ENCODE peak calls at places on chromosomes 13 and 19, in eight cellular contexts. W, Z, M, Y, K, P, N and X are unnamed samples.

GRCh38 chr13:42272776-42273175 is 824 bp downstream of the AKAP11 start:
- DNase-seq in W (no peak), Z (no peak), M (no peak), Y (peak), K (no peak), P (no peak), N (no peak), X (no peak)

GRCh38 chr13:29577135-29578051 is 18.1 kb downstream of the SLC7A1 start:
- DNase-seq in W (no peak), Z (no peak), M (no peak), Y (no peak), K (no peak), P (no peak), N (no peak), X (no peak)

GRCh38 chr13:37407156-37407555 is 191.4 kb downstream of the POSTN start:
- DNase-seq in W (no peak), Z (no peak), M (no peak), Y (no peak), K (no peak), P (no peak), N (no peak), X (no peak)

GRCh38 chr13:42272115-42272756 is at the start of gene AKAP11:
- DNase-seq in W (peak), Z (peak), M (peak), Y (peak), K (no peak), P (no peak), N (peak), X (no peak)

GRCh38 chr13:100301418-100301817 is 212.5 kb downstream of the PCCA start:
- DNase-seq in W (no peak), Z (no peak), M (no peak), Y (no peak), K (no peak), P (peak), N (peak), X (no peak)

GRCh38 chr13:73596382-73596781 is 537.6 kb downstream of the KLF5 start:
- DNase-seq in W (no peak), Z (no peak), M (no peak), Y (no peak), K (no peak), P (no peak), N (no peak), X (no peak)

GRCh38 chr13:30364876-30365275 is 57.4 kb upstream of the UBE2L5 start:
- DNase-seq in W (no peak), Z (no peak), M (no peak), Y (no peak), K (no peak), P (no peak), N (no peak), X (no peak)

GRCh38 chr19:6030214-6030507 is 52.2 kb upstream of the RANBP3 start:
- DNase-seq in W (no peak), Z (no peak), M (no peak), Y (peak), K (no peak), P (no peak), N (peak), X (no peak)

GRCh38 chr19:11278670-11279069 is 16.3 kb upstream of the DOCK6 start:
- DNase-seq in W (no peak), Z (no peak), M (no peak), Y (no peak), K (no peak), P (no peak), N (no peak), X (no peak)

GRCh38 chr13:36706755-36707154 is 32.9 kb downstream of the SERTM1 start:
- DNase-seq in W (no peak), Z (no peak), M (no peak), Y (no peak), K (peak), P (no peak), N (no peak), X (no peak)

GRCh38 chr13:49062297-49062896 is 86.7 kb downstream of the FNDC3A start:
- DNase-seq in W (no peak), Z (no peak), M (no peak), Y (no peak), K (no peak), P (no peak), N (no peak), X (no peak)

GRCh38 chr19:51810228-51810627 is 15.3 kb downstream of the FPR3 start:
- DNase-seq in W (no peak), Z (no peak), M (no peak), Y (no peak), K (no peak), P (no peak), N (no peak), X (no peak)

GRCh38 chr19:35669974-35670373 is 3.7 kb downstream of the UPK1A start:
- DNase-seq in W (no peak), Z (no peak), M (no peak), Y (no peak), K (no peak), P (no peak), N (no peak), X (no peak)

GRCh38 chr13:99315186-99315585 is 8.0 kb upstream of the GPR183 start:
- DNase-seq in W (no peak), Z (no peak), M (no peak), Y (no peak), K (no peak), P (no peak), N (no peak), X (no peak)

GRCh38 chr13:44574466-44574855 is 1.7 kb downstream of the TSC22D1 start:
- DNase-seq in W (no peak), Z (no peak), M (no peak), Y (no peak), K (no peak), P (no peak), N (no peak), X (no peak)

GRCh38 chr19:58305065-58305931 is at the start of gene ERVK3-1:
- DNase-seq in W (peak), Z (peak), M (peak), Y (peak), K (peak), P (peak), N (peak), X (peak)

GRCh38 chr19:13790354-13790753 is 4.9 kb upstream of the ZSWIM4 start:
- DNase-seq in W (no peak), Z (no peak), M (no peak), Y (no peak), K (no peak), P (no peak), N (no peak), X (no peak)

GRCh38 chr19:49739098-49739497 is 24.0 kb downstream of the TSKS start:
- DNase-seq in W (no peak), Z (no peak), M (no peak), Y (no peak), K (no peak), P (no peak), N (no peak), X (no peak)

GRCh38 chr19:46784262-46785053 is 3.9 kb downstream of the SLC1A5 start:
- DNase-seq in W (peak), Z (peak), M (peak), Y (peak), K (peak), P (peak), N (peak), X (peak)

GRCh38 chr13:25625361-25625760 is 253.6 kb downstream of the ATP8A2 start:
- DNase-seq in W (no peak), Z (no peak), M (no peak), Y (no peak), K (no peak), P (no peak), N (no peak), X (no peak)

GRCh38 chr19:50729894-50730293 is 6.7 kb downstream of the CLEC11A start:
- DNase-seq in W (no peak), Z (no peak), M (no peak), Y (no peak), K (no peak), P (no peak), N (no peak), X (no peak)

GRCh38 chr13:90135558-90135957 is 1211.9 kb upstream of the MIR17HG start:
- DNase-seq in W (no peak), Z (no peak), M (no peak), Y (no peak), K (no peak), P (no peak), N (no peak), X (no peak)
- TF ChIP-seq CTCF in W (no peak), Z (no peak), M (no peak), Y (no peak), K (no peak), P (no peak), N (no peak), X (no peak)

DNA sequence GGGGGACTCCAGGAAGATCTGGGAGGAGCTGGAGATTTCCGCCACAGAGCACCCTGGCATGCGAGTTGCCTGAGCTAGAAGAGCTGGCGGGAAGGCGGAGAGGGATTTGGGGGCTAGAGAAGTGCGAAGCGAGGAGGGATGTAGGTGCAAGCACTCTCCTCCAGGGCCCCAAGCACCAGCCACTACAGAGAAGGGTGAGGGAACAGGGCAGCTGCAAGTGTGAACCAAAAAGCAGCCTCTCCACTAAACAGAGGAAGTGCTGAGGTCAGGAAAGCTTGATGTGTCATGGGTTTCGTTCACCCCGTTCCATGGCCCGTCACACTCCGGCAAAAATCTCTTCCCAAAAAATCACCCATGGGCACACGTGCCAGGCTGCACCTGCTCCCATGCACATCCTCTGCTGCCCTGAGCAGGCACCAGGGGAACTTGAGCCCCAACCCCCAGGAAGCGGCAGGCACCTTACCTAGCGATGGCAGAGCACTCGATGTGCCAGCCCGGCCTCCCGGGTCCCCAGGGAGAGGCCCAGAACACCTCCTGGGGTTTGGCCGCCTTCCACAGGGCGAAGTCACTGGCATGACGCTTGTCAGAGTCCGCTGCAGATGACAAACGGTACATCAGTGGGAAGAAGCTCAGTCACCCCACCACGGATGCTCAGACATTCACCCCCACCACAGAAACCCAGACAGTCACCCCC is 29.3 kb downstream of the CARS2 start:
- DNase-seq in W (peak), Z (no peak), M (no peak), Y (no peak), K (no peak), P (no peak), N (no peak), X (peak)
- TF ChIP-seq CTCF in W (no peak), Z (no peak), M (no peak), Y (no peak), K (no peak), P (no peak), N (no peak), X (no peak)

GRCh38 chr13:28550721-28551497 is 56.0 kb upstream of the FLT1 start:
- DNase-seq in W (no peak), Z (no peak), M (no peak), Y (no peak), K (no peak), P (no peak), N (no peak), X (no peak)

GRCh38 chr13:28548468-28548867 is 53.5 kb upstream of the FLT1 start:
- DNase-seq in W (no peak), Z (no peak), M (no peak), Y (no peak), K (no peak), P (no peak), N (no peak), X (no peak)

GRCh38 chr13:28551498-28551895 is 56.6 kb upstream of the FLT1 start:
- DNase-seq in W (no peak), Z (no peak), M (no peak), Y (no peak), K (no peak), P (no peak), N (no peak), X (no peak)

GRCh38 chr13:28545583-28546333 is 50.8 kb upstream of the FLT1 start:
- DNase-seq in W (no peak), Z (no peak), M (no peak), Y (no peak), K (no peak), P (no peak), N (no peak), X (no peak)

DNA sequence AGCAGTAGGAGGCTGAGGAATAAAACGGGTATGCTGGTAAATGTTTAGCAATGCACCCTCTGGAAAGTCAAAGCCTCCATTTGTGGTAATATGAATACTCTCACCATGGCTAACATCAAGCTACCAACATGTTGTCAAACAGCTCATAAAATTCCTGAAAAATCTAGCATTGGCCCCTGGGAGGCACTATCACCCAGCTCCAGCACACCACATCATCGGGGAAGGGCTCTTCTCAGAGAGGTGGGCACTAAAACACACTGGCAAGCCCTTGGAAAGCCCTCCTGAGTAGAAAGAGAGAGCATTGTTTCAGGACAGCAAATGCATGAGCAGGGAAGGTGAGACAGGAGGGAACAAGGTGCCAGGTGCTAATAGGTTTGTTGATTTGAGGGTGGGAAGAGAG is 53.9 kb upstream of the FLT1 start:
- DNase-seq in W (no peak), Z (no peak), M (no peak), Y (no peak), K (no peak), P (no peak), N (no peak), X (no peak)
- TF ChIP-seq CTCF in W (no peak), Z (no peak), M (no peak), Y (peak), K (no peak), P (peak), N (no peak), X (no peak)

GRCh38 chr19:2764945-2765344 is 18.1 kb downstream of the SGTA start:
- DNase-seq in W (no peak), Z (no peak), M (no peak), Y (no peak), K (no peak), P (no peak), N (no peak), X (no peak)
- TF ChIP-seq CTCF in W (no peak), Z (no peak), M (no peak), Y (no peak), K (no peak), P (no peak), N (no peak), X (no peak)

GRCh38 chr19:661427-662196 is 1.4 kb downstream of the RNF126 start:
- DNase-seq in W (no peak), Z (no peak), M (no peak), Y (no peak), K (no peak), P (no peak), N (peak), X (no peak)

GRCh38 chr19:663682-664117 is 686 bp upstream of the RNF126 start:
- DNase-seq in W (no peak), Z (no peak), M (no peak), Y (no peak), K (no peak), P (no peak), N (no peak), X (no peak)

GRCh38 chr19:662207-662961 is 630 bp downstream of the RNF126 start:
- DNase-seq in W (no peak), Z (peak), M (no peak), Y (no peak), K (no peak), P (peak), N (peak), X (peak)

GRCh38 chr19:664913-665443 is 2.0 kb upstream of the RNF126 start:
- DNase-seq in W (no peak), Z (peak), M (peak), Y (peak), K (no peak), P (peak), N (peak), X (peak)

GRCh38 chr19:662962-663681 is at the start of gene RNF126:
- DNase-seq in W (peak), Z (peak), M (peak), Y (peak), K (no peak), P (peak), N (peak), X (peak)
- TF ChIP-seq CTCF in W (no peak), Z (no peak), M (peak), Y (no peak), K (no peak), P (no peak), N (no peak), X (no peak)

DNA sequence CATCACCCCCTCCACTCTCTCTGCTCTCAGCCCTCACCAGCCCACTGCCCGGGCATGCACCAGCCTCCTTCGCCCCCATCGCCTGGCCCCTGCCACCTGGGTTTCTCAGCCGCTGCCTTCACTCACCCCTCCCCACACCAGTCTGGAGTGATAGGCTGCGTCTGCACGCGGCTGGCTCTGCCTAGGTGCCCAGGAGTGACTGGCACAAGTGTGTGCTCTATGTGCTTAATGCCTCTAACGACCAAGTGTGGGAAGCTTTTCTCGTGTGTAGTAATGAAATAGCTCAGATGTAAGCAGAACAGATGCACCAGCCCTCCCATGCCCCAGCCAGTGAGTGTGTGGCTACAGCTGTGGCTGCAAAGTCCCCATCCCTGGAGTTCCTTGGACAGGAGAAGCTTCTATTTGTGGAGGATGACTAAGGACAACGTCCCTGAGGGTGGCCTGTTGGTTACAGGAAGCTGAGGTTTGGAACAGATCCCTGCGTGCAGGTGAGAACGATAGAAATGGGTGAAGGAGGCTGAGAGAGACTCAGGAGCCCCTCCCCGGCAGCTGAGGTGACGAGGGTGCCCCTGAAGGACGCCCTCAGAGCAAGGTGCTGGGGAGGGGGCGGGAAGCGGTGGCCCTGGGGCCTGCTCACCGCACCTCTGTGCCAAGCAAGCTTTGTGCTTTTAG is 35.6 kb downstream of the ATP11A start:
- DNase-seq in W (no peak), Z (peak), M (no peak), Y (no peak), K (no peak), P (no peak), N (peak), X (no peak)
- TF ChIP-seq CTCF in W (no peak), Z (no peak), M (no peak), Y (no peak), K (no peak), P (no peak), N (no peak), X (no peak)

GRCh38 chr19:19552811-19553210 is 14.7 kb downstream of the CILP2 start:
- DNase-seq in W (no peak), Z (no peak), M (no peak), Y (peak), K (no peak), P (peak), N (no peak), X (no peak)
- TF ChIP-seq CTCF in W (peak), Z (peak), M (peak), Y (peak), K (peak), P (peak), N (peak), X (no peak)